ENCODE peak calls at places on chromosomes 11 and 22, in four cellular contexts. One of them, this sample, is unnamed.

GRCh38 chr11:46285594-46286033 is 8.2 kb downstream of the CREB3L1 start:
- DNase-seq in cardiac fibroblast: peak; percentile 78
- DNase-seq in osteocyte: no peak
- DNase-seq in glutamatergic neuron: no peak
- DNase-seq in this sample: no peak

GRCh38 chr11:47716692-47717091 is 1.5 kb upstream of the AGBL2 start:
- DNase-seq in osteocyte: peak; percentile 53
- DNase-seq in glutamatergic neuron: no peak
- DNase-seq in cardiac fibroblast: no peak
- DNase-seq in this sample: no peak

GRCh38 chr11:102287963-102288744 is 29.1 kb upstream of the BIRC3 start:
- DNase-seq in cardiac fibroblast: peak; percentile 87
- DNase-seq in osteocyte: no peak
- DNase-seq in glutamatergic neuron: no peak
- DNase-seq in this sample: peak; percentile 46

GRCh38 chr11:70727899-70728620 is 329.7 kb downstream of the CTTN start:
- DNase-seq in cardiac fibroblast: no peak
- DNase-seq in osteocyte: no peak
- DNase-seq in glutamatergic neuron: no peak
- DNase-seq in this sample: no peak

GRCh38 chr11:968822-969221 is 43.2 kb downstream of the AP2A2 start:
- DNase-seq in glutamatergic neuron: no peak
- DNase-seq in cardiac fibroblast: no peak
- DNase-seq in osteocyte: no peak
- DNase-seq in this sample: no peak

GRCh38 chr11:71500601-71501021 is 26.5 kb upstream of the KRTAP5-7 start:
- DNase-seq in cardiac fibroblast: no peak
- DNase-seq in glutamatergic neuron: no peak
- DNase-seq in osteocyte: no peak
- DNase-seq in this sample: no peak

GRCh38 chr11:75265851-75266531 is 25.4 kb downstream of the TPBGL start:
- DNase-seq in osteocyte: no peak
- DNase-seq in glutamatergic neuron: peak; percentile 12
- DNase-seq in cardiac fibroblast: peak; percentile 30
- DNase-seq in this sample: no peak

GRCh38 chr11:9459573-9460321 is 1.1 kb upstream of the ZNF143 start:
- DNase-seq in glutamatergic neuron: no peak
- DNase-seq in cardiac fibroblast: peak; percentile 71
- DNase-seq in osteocyte: no peak
- DNase-seq in this sample: no peak

GRCh38 chr11:43576834-43577521 is 103.6 kb upstream of the HSD17B12 start:
- DNase-seq in osteocyte: peak; percentile 83
- DNase-seq in glutamatergic neuron: peak; percentile 63
- DNase-seq in cardiac fibroblast: peak; percentile 62
- DNase-seq in this sample: peak; percentile 75

GRCh38 chr11:129283141-129283540 is 91.0 kb upstream of the ARHGAP32 start:
- DNase-seq in cardiac fibroblast: no peak
- DNase-seq in osteocyte: no peak
- DNase-seq in glutamatergic neuron: no peak
- DNase-seq in this sample: no peak

GRCh38 chr11:79694368-79694767 is 253.5 kb upstream of the TENM4 start:
- DNase-seq in glutamatergic neuron: no peak
- DNase-seq in osteocyte: no peak
- DNase-seq in cardiac fibroblast: no peak
- DNase-seq in this sample: no peak

GRCh38 chr22:47012589-47013365 is 250.3 kb downstream of the TBC1D22A start:
- DNase-seq in cardiac fibroblast: no peak
- DNase-seq in osteocyte: no peak
- DNase-seq in glutamatergic neuron: no peak
- DNase-seq in this sample: no peak
- TF ChIP-seq CTCF in cardiac fibroblast: peak; percentile 12
- TF ChIP-seq CTCF in osteocyte: peak; percentile 19
- TF ChIP-seq CTCF in glutamatergic neuron: peak; percentile 35
- TF ChIP-seq CTCF in this sample: peak; percentile 49

GRCh38 chr22:48574776-48575566 is 1252.7 kb downstream of the BRD1 start:
- DNase-seq in glutamatergic neuron: peak; percentile 76
- DNase-seq in cardiac fibroblast: peak; percentile 9
- DNase-seq in osteocyte: peak; percentile 92
- DNase-seq in this sample: peak; percentile 88
- TF ChIP-seq CTCF in glutamatergic neuron: peak; percentile 45
- TF ChIP-seq CTCF in cardiac fibroblast: no peak
- TF ChIP-seq CTCF in osteocyte: peak; percentile 74
- TF ChIP-seq CTCF in this sample: peak; percentile 56

DNA sequence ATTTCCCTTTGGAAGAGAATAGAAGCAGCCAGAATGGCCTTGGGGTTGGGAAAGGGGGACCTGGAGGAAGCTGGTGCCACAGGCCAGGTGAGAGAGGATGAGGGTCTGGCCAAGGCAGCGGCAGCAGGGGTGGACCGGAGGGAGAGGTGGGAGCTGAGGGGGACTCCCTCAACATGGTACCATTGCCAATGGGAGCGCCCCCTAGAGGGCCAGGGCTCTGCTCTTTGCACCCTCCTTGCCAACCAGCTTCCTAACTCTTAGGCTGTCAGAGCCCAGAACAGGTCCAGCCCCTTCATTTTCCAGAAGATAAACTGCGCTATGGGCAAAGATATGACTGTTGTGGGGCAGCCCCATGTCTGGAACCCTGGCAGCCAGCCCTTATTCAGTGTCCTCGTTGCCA is 185.0 kb downstream of the GRIK4 start:
- DNase-seq in cardiac fibroblast: no peak
- DNase-seq in glutamatergic neuron: no peak
- DNase-seq in osteocyte: no peak
- DNase-seq in this sample: no peak
- TF ChIP-seq CTCF in cardiac fibroblast: no peak
- TF ChIP-seq CTCF in glutamatergic neuron: no peak
- TF ChIP-seq CTCF in osteocyte: no peak
- TF ChIP-seq CTCF in this sample: peak; percentile 33

DNA sequence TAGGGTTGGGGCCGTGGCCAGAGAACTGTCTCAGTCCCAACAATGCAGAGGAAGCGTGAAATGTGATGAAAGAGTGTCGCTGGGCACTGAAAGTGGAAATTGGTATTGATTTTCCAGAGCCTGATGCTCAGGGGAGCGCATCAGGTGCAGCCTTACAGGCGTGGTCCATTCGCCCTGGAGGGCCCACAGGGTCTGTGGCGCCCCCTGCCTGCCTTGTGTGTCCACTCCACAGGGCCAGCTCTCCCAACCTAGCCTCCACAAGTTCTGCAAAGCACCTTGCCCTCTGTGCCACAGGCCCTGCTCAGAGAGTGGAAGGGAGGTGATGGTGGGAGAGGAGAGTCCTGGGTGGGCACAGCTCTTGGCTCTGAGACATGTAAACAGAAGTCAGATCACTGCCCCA is 54.9 kb upstream of the LMO1 start:
- DNase-seq in osteocyte: no peak
- DNase-seq in glutamatergic neuron: peak; percentile 87
- DNase-seq in cardiac fibroblast: no peak
- DNase-seq in this sample: peak; percentile 38
- TF ChIP-seq CTCF in osteocyte: no peak
- TF ChIP-seq CTCF in glutamatergic neuron: peak; percentile 80
- TF ChIP-seq CTCF in cardiac fibroblast: no peak
- TF ChIP-seq CTCF in this sample: no peak

GRCh38 chr11:133162228-133162627 is 370.1 kb downstream of the OPCML start:
- DNase-seq in glutamatergic neuron: no peak
- DNase-seq in cardiac fibroblast: no peak
- DNase-seq in osteocyte: no peak
- DNase-seq in this sample: no peak

GRCh38 chr11:133153031-133153430 is 379.3 kb downstream of the OPCML start:
- DNase-seq in osteocyte: no peak
- DNase-seq in cardiac fibroblast: no peak
- DNase-seq in glutamatergic neuron: no peak
- DNase-seq in this sample: no peak

GRCh38 chr11:133160754-133161153 is 371.5 kb downstream of the OPCML start:
- DNase-seq in osteocyte: no peak
- DNase-seq in glutamatergic neuron: no peak
- DNase-seq in cardiac fibroblast: no peak
- DNase-seq in this sample: no peak

GRCh38 chr11:133157180-133157579 is 375.1 kb downstream of the OPCML start:
- DNase-seq in osteocyte: no peak
- DNase-seq in cardiac fibroblast: no peak
- DNase-seq in glutamatergic neuron: peak; percentile 48
- DNase-seq in this sample: peak; percentile 56
- TF ChIP-seq CTCF in osteocyte: no peak
- TF ChIP-seq CTCF in cardiac fibroblast: no peak
- TF ChIP-seq CTCF in glutamatergic neuron: no peak
- TF ChIP-seq CTCF in this sample: no peak